ENCODE peak calls at places on chromosomes 12 and 14, in four cellular contexts. One of them, this sample, is unnamed.
A peak's percentile ranks its signal among the peaks of the same experiment; 100 is the strongest.

GRCh38 chr14:56299306-56299984 is 181.2 kb downstream of the PELI2 start:
- DNase-seq in gastrocnemius medialis: no peak
- DNase-seq in astrocyte: peak; percentile 5
- DNase-seq in heart right ventricle: no peak
- DNase-seq in this sample: no peak

GRCh38 chr12:59372971-59373370 is 222.9 kb upstream of the SLC16A7 start:
- DNase-seq in astrocyte: peak; percentile 1
- DNase-seq in heart right ventricle: no peak
- DNase-seq in gastrocnemius medialis: no peak
- DNase-seq in this sample: peak; percentile 31

GRCh38 chr14:74977901-74978385 is 22.5 kb upstream of the PGF start:
- DNase-seq in heart right ventricle: no peak
- DNase-seq in gastrocnemius medialis: no peak
- DNase-seq in astrocyte: no peak
- DNase-seq in this sample: no peak

GRCh38 chr12:131674373-131674772 is 36.5 kb upstream of the SFSWAP start:
- DNase-seq in gastrocnemius medialis: no peak
- DNase-seq in astrocyte: no peak
- DNase-seq in heart right ventricle: no peak
- DNase-seq in this sample: no peak

GRCh38 chr12:113912761-113913295 is 53.3 kb downstream of the RBM19 start:
- DNase-seq in gastrocnemius medialis: peak; percentile 28
- DNase-seq in heart right ventricle: peak; percentile 51
- DNase-seq in astrocyte: peak; percentile 39
- DNase-seq in this sample: peak; percentile 54

GRCh38 chr14:104423224-104423681 is 156.3 kb upstream of the C14orf180 start:
- DNase-seq in gastrocnemius medialis: no peak
- DNase-seq in heart right ventricle: no peak
- DNase-seq in astrocyte: no peak
- DNase-seq in this sample: no peak

GRCh38 chr12:14995583-14996425 is 23.0 kb downstream of the PDE6H start:
- DNase-seq in astrocyte: peak; percentile 58
- DNase-seq in gastrocnemius medialis: no peak
- DNase-seq in heart right ventricle: no peak
- DNase-seq in this sample: peak; percentile 29

GRCh38 chr12:116295327-116296263 is 18.1 kb upstream of the MED13L start:
- DNase-seq in gastrocnemius medialis: no peak
- DNase-seq in heart right ventricle: no peak
- DNase-seq in astrocyte: no peak
- DNase-seq in this sample: no peak

GRCh38 chr14:64591809-64592208 is 42.0 kb downstream of the PPP1R36 start:
- DNase-seq in gastrocnemius medialis: no peak
- DNase-seq in heart right ventricle: no peak
- DNase-seq in astrocyte: no peak
- DNase-seq in this sample: no peak

GRCh38 chr14:64879635-64880381 is at the start of gene SPTB:
- DNase-seq in astrocyte: no peak
- DNase-seq in gastrocnemius medialis: peak; percentile 88
- DNase-seq in heart right ventricle: peak; percentile 71
- DNase-seq in this sample: no peak

GRCh38 chr14:86777950-86778602 is 1214.9 kb downstream of the GALC start:
- DNase-seq in astrocyte: peak; percentile 71
- DNase-seq in heart right ventricle: no peak
- DNase-seq in gastrocnemius medialis: no peak
- DNase-seq in this sample: peak; percentile 49

GRCh38 chr12:58034311-58034710 is 92.9 kb downstream of the ATP23 start:
- DNase-seq in gastrocnemius medialis: no peak
- DNase-seq in heart right ventricle: peak; percentile 19
- DNase-seq in astrocyte: no peak
- DNase-seq in this sample: no peak

GRCh38 chr14:65637780-65638179 is 225.2 kb downstream of the FUT8 start:
- DNase-seq in astrocyte: peak; percentile 89
- DNase-seq in gastrocnemius medialis: no peak
- DNase-seq in heart right ventricle: no peak
- DNase-seq in this sample: peak; percentile 84

GRCh38 chr14:59394268-59394667 is 70.9 kb downstream of the GPR135 start:
- DNase-seq in heart right ventricle: no peak
- DNase-seq in gastrocnemius medialis: no peak
- DNase-seq in astrocyte: peak; percentile 15
- DNase-seq in this sample: peak; percentile 42

GRCh38 chr14:100640481-100641273 is 53.5 kb upstream of the BEGAIN start:
- DNase-seq in heart right ventricle: no peak
- DNase-seq in gastrocnemius medialis: no peak
- DNase-seq in astrocyte: peak; percentile 72
- DNase-seq in this sample: no peak

GRCh38 chr12:24948452-24948815 is 467 bp downstream of the BCAT1 start:
- DNase-seq in heart right ventricle: no peak
- DNase-seq in gastrocnemius medialis: no peak
- DNase-seq in astrocyte: peak; percentile 52
- DNase-seq in this sample: peak; percentile 52

GRCh38 chr12:131673519-131674265 is 37.2 kb upstream of the SFSWAP start:
- DNase-seq in heart right ventricle: no peak
- DNase-seq in astrocyte: peak; percentile 12
- DNase-seq in gastrocnemius medialis: no peak
- DNase-seq in this sample: peak; percentile 29

GRCh38 chr14:63666326-63666725 is 24.7 kb upstream of the WDR89 start:
- DNase-seq in heart right ventricle: no peak
- DNase-seq in gastrocnemius medialis: no peak
- DNase-seq in astrocyte: no peak
- DNase-seq in this sample: no peak

GRCh38 chr12:6608592-6609311 is 1.6 kb upstream of the CHD4 start:
- DNase-seq in gastrocnemius medialis: no peak
- DNase-seq in astrocyte: no peak
- DNase-seq in heart right ventricle: no peak
- DNase-seq in this sample: no peak

GRCh38 chr14:80636071-80636470 is 305.5 kb downstream of the CEP128 start:
- DNase-seq in gastrocnemius medialis: no peak
- DNase-seq in astrocyte: no peak
- DNase-seq in heart right ventricle: no peak
- DNase-seq in this sample: no peak

GRCh38 chr12:67460388-67460787 is 188.2 kb upstream of the DYRK2 start:
- DNase-seq in heart right ventricle: no peak
- DNase-seq in astrocyte: no peak
- DNase-seq in gastrocnemius medialis: no peak
- DNase-seq in this sample: no peak

GRCh38 chr14:50512463-50512862 is 19.9 kb downstream of the MAP4K5 start:
- DNase-seq in heart right ventricle: no peak
- DNase-seq in gastrocnemius medialis: no peak
- DNase-seq in astrocyte: no peak
- DNase-seq in this sample: no peak

GRCh38 chr14:38073641-38074040 is 134.1 kb upstream of the SSTR1 start:
- DNase-seq in heart right ventricle: no peak
- DNase-seq in gastrocnemius medialis: no peak
- DNase-seq in astrocyte: no peak
- DNase-seq in this sample: no peak

GRCh38 chr14:32469388-32470160 is 140.5 kb downstream of the AKAP6 start:
- DNase-seq in astrocyte: peak; percentile 49
- DNase-seq in gastrocnemius medialis: no peak
- DNase-seq in heart right ventricle: no peak
- DNase-seq in this sample: peak; percentile 39

GRCh38 chr14:104546021-104546491 is 33.5 kb upstream of the C14orf180 start:
- DNase-seq in heart right ventricle: no peak
- DNase-seq in gastrocnemius medialis: no peak
- DNase-seq in astrocyte: no peak
- DNase-seq in this sample: no peak

DNA sequence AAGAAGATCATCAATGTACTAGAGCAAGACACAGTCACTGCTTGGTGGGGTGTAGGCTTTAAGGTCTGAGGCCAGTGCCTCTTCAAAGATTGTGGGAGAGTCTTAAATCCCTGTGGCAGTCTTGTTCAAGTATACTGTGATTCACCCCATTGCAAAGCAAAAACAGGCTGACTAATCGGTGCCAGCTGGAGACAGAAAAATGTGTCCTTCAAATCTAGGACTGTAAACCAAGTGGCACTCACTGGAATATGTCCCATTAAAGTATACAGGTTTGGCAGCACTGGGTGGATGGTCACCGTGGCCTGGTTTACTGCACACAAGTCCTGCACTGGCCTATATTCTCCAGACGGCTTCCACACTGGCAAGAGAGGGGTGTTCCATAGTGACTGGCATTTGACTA is 1315.3 kb downstream of the TMEM121 start:
- DNase-seq in astrocyte: no peak
- DNase-seq in gastrocnemius medialis: no peak
- DNase-seq in heart right ventricle: no peak
- DNase-seq in this sample: peak; percentile 76
- H3K27me3 ChIP-seq in astrocyte: no peaks in the 10 kb centered on the region
- H3K27me3 ChIP-seq in gastrocnemius medialis: no peaks in the 10 kb centered on the region
- H3K27me3 ChIP-seq in heart right ventricle: peaks cover 19% of the 10 kb centered on the region
- H3K27me3 ChIP-seq in this sample: no peaks in the 10 kb centered on the region

DNA sequence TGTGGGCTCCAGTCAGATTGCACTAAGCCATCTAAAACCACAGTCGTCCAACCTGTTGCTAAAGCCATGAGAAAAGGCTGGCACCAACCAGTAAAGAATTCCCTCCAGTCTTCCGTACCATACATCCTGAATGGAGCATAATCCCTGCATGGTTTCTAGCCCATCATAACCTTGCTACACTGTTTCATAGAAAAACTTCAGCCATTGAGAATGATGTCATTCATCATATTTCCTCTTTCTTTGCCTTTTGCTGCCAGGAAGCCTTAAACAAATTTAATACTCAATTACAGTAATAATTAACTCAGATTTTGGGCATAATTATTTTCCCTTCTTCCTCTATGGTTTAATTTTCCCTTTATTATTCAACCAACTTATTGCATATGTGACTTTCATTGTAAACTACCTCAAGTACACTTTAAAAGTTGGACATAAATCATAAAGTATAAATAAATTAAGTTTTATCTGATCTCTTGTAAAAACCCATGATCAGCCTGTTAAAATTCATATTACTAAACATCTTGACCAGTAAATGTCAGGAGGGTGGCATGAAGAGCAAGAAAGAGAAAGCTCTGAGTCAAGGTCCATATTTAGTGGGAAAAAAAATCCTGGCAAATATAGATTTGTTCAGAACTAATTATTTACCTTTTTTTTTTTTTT is 264.7 kb downstream of the ZFP36L1 start:
- DNase-seq in astrocyte: no peak
- DNase-seq in heart right ventricle: no peak
- DNase-seq in gastrocnemius medialis: no peak
- DNase-seq in this sample: no peak
- H3K9me3 ChIP-seq in astrocyte: peaks cover 2% of the 10 kb centered on the region
- H3K9me3 ChIP-seq in heart right ventricle: peaks cover 33% of the 10 kb centered on the region
- H3K9me3 ChIP-seq in gastrocnemius medialis: peaks cover 3% of the 10 kb centered on the region
- H3K9me3 ChIP-seq in this sample: peaks cover 7% of the 10 kb centered on the region

GRCh38 chr14:36509056-36509917 is 10.7 kb downstream of the NKX2-1 start:
- DNase-seq in heart right ventricle: no peak
- DNase-seq in gastrocnemius medialis: no peak
- DNase-seq in astrocyte: no peak
- DNase-seq in this sample: no peak
- H3K27me3 ChIP-seq in heart right ventricle: peaks cover 100% of the 10 kb centered on the region
- H3K27me3 ChIP-seq in gastrocnemius medialis: peaks cover 97% of the 10 kb centered on the region
- H3K27me3 ChIP-seq in astrocyte: peaks cover 90% of the 10 kb centered on the region
- H3K27me3 ChIP-seq in this sample: peaks cover 86% of the 10 kb centered on the region

DNA sequence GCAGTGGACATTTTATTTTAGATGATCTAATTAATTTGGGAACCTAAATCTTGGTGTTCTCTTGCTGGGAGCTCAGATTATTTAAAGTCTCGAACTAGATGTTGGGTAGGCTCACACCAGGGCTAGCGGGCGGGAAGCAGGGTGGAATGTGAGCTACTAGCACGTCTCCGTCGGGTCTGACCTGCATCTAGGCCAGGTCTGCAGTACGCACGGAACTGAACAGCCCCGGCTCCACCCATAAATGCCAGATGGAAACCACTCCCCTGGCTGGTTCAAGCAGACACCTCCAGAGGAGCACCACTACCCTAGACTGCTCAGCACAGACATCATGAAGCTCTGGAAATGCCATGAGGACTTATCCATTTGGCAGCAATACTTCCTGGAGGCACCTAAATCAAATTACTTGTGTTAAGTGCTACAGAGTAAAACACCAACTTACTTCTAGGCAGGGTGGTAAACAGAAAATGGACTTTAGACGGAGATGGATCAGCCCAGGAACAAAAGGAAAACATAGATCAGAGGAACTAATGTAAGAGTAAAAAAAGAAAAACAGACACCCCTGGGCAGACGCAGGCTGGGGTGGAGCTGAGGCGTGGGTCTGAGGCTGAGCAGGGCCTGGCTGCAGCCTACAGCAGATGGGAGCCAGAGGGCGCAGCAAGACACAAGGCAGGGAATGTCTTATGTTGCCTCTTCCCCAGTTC is 10.2 kb downstream of the ZNF605 start:
- DNase-seq in astrocyte: no peak
- DNase-seq in gastrocnemius medialis: no peak
- DNase-seq in heart right ventricle: no peak
- DNase-seq in this sample: no peak
- H3K9me3 ChIP-seq in astrocyte: peaks cover 64% of the 10 kb centered on the region
- H3K9me3 ChIP-seq in gastrocnemius medialis: peaks cover 12% of the 10 kb centered on the region
- H3K9me3 ChIP-seq in heart right ventricle: peaks cover 97% of the 10 kb centered on the region
- H3K9me3 ChIP-seq in this sample: peaks cover 72% of the 10 kb centered on the region